ENCODE peak calls at places on chromosomes 3 and 15, in six cellular contexts. A is fibroblast of mammary gland, T is ascending aorta, Z is cardiac muscle cell, G is A549, F is brain microvascular endothelial cell. B is an unnamed sample.

GRCh38 chr15:32736351-32737061 is 18.7 kb downstream of the GREM1 start:
- DNase-seq in A (no peak), T (no peak), Z (no peak), G (no peak), F (no peak), B (no peak)

GRCh38 chr15:100032358-100033080 is 299.3 kb upstream of the LYSMD4 start:
- DNase-seq in A (no peak), T (no peak), Z (no peak), G (no peak), F (peak), B (no peak)

GRCh38 chr15:50907866-50908208 is 646 bp upstream of the AP4E1 start:
- DNase-seq in A (peak), T (peak), Z (peak), G (peak), F (no peak), B (no peak)

GRCh38 chr15:83065431-83065830 is 1.6 kb downstream of the BTBD1 start:
- DNase-seq in A (no peak), T (no peak), Z (no peak), G (no peak), F (no peak), B (no peak)

GRCh38 chr3:179541596-179541995 is 21.1 kb upstream of the ACTL6A start:
- DNase-seq in A (no peak), T (no peak), Z (no peak), G (no peak), F (no peak), B (no peak)

GRCh38 chr15:39710681-39711080 is 72.0 kb downstream of the FSIP1 start:
- DNase-seq in A (no peak), T (no peak), Z (no peak), G (no peak), F (no peak), B (no peak)

GRCh38 chr3:41574900-41575299 is 375.6 kb downstream of the CTNNB1 start:
- DNase-seq in A (peak), T (no peak), Z (peak), G (no peak), F (no peak), B (no peak)

GRCh38 chr3:77328631-77329030 is 288.7 kb downstream of the ROBO2 start:
- DNase-seq in A (no peak), T (no peak), Z (no peak), G (no peak), F (no peak), B (no peak)

GRCh38 chr3:13857702-13858380 is 22.0 kb downstream of the WNT7A start:
- DNase-seq in A (no peak), T (no peak), Z (no peak), G (no peak), F (no peak), B (no peak)

GRCh38 chr3:8336456-8336855 is 165.2 kb upstream of the LMCD1 start:
- DNase-seq in A (no peak), T (no peak), Z (no peak), G (no peak), F (no peak), B (no peak)

GRCh38 chr3:112115161-112115739 is 17.8 kb downstream of the GCSAM start:
- DNase-seq in A (no peak), T (no peak), Z (no peak), G (no peak), F (no peak), B (no peak)

GRCh38 chr3:126317029-126317996 is 39.9 kb downstream of the KLF15 start:
- DNase-seq in A (no peak), T (peak), Z (no peak), G (no peak), F (no peak), B (no peak)

GRCh38 chr3:151895478-151895877 is 22.0 kb downstream of the SUCNR1 start:
- DNase-seq in A (no peak), T (no peak), Z (no peak), G (no peak), F (no peak), B (no peak)

GRCh38 chr15:80636675-80637074 is 58.4 kb upstream of the ABHD17C start:
- DNase-seq in A (no peak), T (peak), Z (no peak), G (no peak), F (no peak), B (no peak)

GRCh38 chr3:14377838-14378169 is 24.6 kb upstream of the SLC6A6 start:
- DNase-seq in A (no peak), T (peak), Z (no peak), G (no peak), F (no peak), B (no peak)

GRCh38 chr3:11335056-11335608 is 62.9 kb downstream of the ATG7 start:
- DNase-seq in A (peak), T (no peak), Z (peak), G (peak), F (peak), B (peak)

GRCh38 chr15:37109952-37110630 is 9.7 kb upstream of the MEIS2 start:
- DNase-seq in A (peak), T (no peak), Z (peak), G (no peak), F (no peak), B (no peak)

GRCh38 chr3:145959457-145960088 is 201.4 kb downstream of the PLOD2 start:
- DNase-seq in A (peak), T (no peak), Z (no peak), G (no peak), F (no peak), B (no peak)

GRCh38 chr3:42036483-42036823 is 54.7 kb upstream of the TRAK1 start:
- DNase-seq in A (peak), T (peak), Z (peak), G (peak), F (peak), B (no peak)

GRCh38 chr3:134630506-134630905 is 20.3 kb downstream of the KY start:
- DNase-seq in A (peak), T (no peak), Z (no peak), G (no peak), F (peak), B (no peak)

GRCh38 chr3:123571264-123571972 is 13.4 kb downstream of the HACD2 start:
- DNase-seq in A (no peak), T (no peak), Z (peak), G (no peak), F (no peak), B (no peak)

GRCh38 chr3:10977864-10978510 is 14.6 kb upstream of the SLC6A1 start:
- DNase-seq in A (no peak), T (no peak), Z (no peak), G (no peak), F (peak), B (no peak)

GRCh38 chr15:80871801-80872327 is 92.7 kb downstream of the CEMIP start:
- DNase-seq in A (no peak), T (no peak), Z (no peak), G (no peak), F (no peak), B (no peak)

GRCh38 chr3:14514323-14514720 is 25.8 kb downstream of the GRIP2 start:
- DNase-seq in A (no peak), T (peak), Z (no peak), G (no peak), F (no peak), B (no peak)

GRCh38 chr15:92012368-92012629 is 158.8 kb downstream of the SLCO3A1 start:
- DNase-seq in A (peak), T (no peak), Z (no peak), G (no peak), F (no peak), B (no peak)

GRCh38 chr3:59777559-59778178 is 727.8 kb upstream of the CFAP20DC start:
- DNase-seq in A (no peak), T (no peak), Z (no peak), G (no peak), F (no peak), B (no peak)

GRCh38 chr3:166274996-166275395 is 437.8 kb upstream of the BCHE start:
- DNase-seq in A (peak), T (no peak), Z (no peak), G (no peak), F (no peak), B (no peak)

GRCh38 chr3:182226995-182227394 is 515.3 kb downstream of the SOX2 start:
- DNase-seq in A (no peak), T (no peak), Z (no peak), G (no peak), F (no peak), B (no peak)

GRCh38 chr3:136186330-136186729 is 9.8 kb downstream of the MSL2 start:
- DNase-seq in A (no peak), T (no peak), Z (no peak), G (no peak), F (no peak), B (no peak)

GRCh38 chr3:102229062-102229655 is 205.7 kb upstream of the ZPLD1 start:
- DNase-seq in A (peak), T (peak), Z (peak), G (peak), F (peak), B (peak)

GRCh38 chr3:23740517-23741402 is 65.0 kb upstream of the UBE2E1 start:
- DNase-seq in A (peak), T (no peak), Z (no peak), G (peak), F (no peak), B (no peak)

GRCh38 chr3:49120096-49120437 is 556 bp downstream of the USP19 start:
- DNase-seq in A (no peak), T (no peak), Z (no peak), G (peak), F (no peak), B (no peak)

GRCh38 chr15:101642361-101642760 is 9.8 kb downstream of the TM2D3 start:
- DNase-seq in A (no peak), T (no peak), Z (no peak), G (no peak), F (no peak), B (no peak)

GRCh38 chr15:72770673-72771328 is 12.8 kb downstream of the ADPGK start:
- DNase-seq in A (peak), T (no peak), Z (no peak), G (peak), F (no peak), B (no peak)

GRCh38 chr3:123712077-123712860 is 127.4 kb upstream of the HACD2 start:
- DNase-seq in A (no peak), T (peak), Z (peak), G (no peak), F (no peak), B (no peak)

GRCh38 chr3:126464093-126464492 is 11.6 kb downstream of the ZXDC start:
- DNase-seq in A (no peak), T (no peak), Z (no peak), G (no peak), F (no peak), B (no peak)

GRCh38 chr3:126261037-126261436 is 80.7 kb upstream of the ALDH1L1 start:
- DNase-seq in A (peak), T (peak), Z (no peak), G (no peak), F (no peak), B (peak)

GRCh38 chr3:15110201-15110600 is 11.3 kb upstream of the RBSN start:
- DNase-seq in A (peak), T (no peak), Z (no peak), G (no peak), F (no peak), B (no peak)

GRCh38 chr3:156892701-156893100 is 66.5 kb downstream of the LEKR1 start:
- DNase-seq in A (peak), T (no peak), Z (no peak), G (no peak), F (no peak), B (no peak)

GRCh38 chr3:44529927-44530326 is 25.1 kb upstream of the ZKSCAN7 start:
- DNase-seq in A (peak), T (no peak), Z (no peak), G (no peak), F (peak), B (no peak)
- TF ChIP-seq CTCF in A (peak), T (no peak), Z (peak), G (no peak), F (peak), B (peak)

DNA sequence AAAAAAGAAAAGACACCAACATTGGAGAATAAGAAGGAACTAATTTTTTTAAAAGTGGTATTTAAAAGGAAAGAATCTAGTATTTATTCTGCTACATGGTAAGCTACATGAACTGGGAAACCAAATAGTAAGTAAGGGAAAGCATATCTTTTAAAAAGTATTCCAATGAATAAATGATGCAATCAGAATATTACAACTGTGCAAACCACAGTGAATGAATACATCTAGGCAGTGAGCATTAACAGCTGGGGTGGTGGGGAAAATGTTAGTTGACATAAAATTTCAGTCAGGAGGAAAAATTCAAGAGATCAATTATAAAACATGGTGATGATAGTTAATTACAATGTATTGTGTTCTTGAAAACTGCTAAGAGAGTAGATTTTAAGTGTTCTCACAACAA is 16.9 kb downstream of the ICE2 start:
- DNase-seq in A (no peak), T (no peak), Z (no peak), G (no peak), F (no peak), B (no peak)
- TF ChIP-seq CTCF in A (no peak), T (no peak), Z (no peak), G (no peak), F (no peak), B (no peak)

GRCh38 chr15:31461375-31461774 is 134.7 kb downstream of the KLF13 start:
- DNase-seq in A (no peak), T (peak), Z (no peak), G (no peak), F (no peak), B (no peak)

GRCh38 chr15:31463521-31464102 is 137.0 kb downstream of the KLF13 start:
- DNase-seq in A (no peak), T (peak), Z (no peak), G (no peak), F (no peak), B (no peak)

GRCh38 chr15:31464216-31465082 is 137.8 kb downstream of the KLF13 start:
- DNase-seq in A (no peak), T (peak), Z (no peak), G (no peak), F (no peak), B (no peak)

GRCh38 chr15:31459011-31459748 is 132.5 kb downstream of the KLF13 start:
- DNase-seq in A (peak), T (peak), Z (no peak), G (no peak), F (peak), B (no peak)

DNA sequence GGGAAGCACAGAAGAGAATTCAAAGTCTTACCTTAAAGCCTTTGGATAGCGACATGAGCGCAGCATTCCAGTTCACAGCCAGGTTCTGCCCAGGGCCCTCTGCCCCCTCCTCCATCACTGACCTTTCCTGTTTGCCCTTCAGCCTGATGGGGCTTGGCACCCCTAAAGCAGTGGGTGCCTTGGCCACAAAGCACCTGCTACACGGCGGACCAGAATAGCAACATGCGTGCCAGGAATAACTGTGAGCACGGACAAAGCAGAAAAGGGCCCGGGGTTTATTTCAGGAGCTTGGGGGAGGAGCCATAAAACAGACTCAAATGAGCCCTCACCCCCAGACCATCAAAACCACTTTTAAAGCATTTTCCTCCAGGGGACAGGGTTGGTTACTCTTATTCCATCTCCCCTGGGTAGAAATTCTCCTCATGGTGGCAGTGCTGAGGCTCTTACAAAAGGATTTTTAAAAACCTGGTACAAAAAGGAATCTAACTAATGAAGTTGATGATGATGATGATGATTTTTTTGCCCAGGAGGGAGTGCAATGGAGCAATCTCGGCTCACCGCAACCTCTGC is 135.4 kb downstream of the KLF13 start:
- DNase-seq in A (no peak), T (peak), Z (no peak), G (no peak), F (no peak), B (no peak)
- TF ChIP-seq CTCF in A (peak), T (no peak), Z (peak), G (no peak), F (peak), B (no peak)

DNA sequence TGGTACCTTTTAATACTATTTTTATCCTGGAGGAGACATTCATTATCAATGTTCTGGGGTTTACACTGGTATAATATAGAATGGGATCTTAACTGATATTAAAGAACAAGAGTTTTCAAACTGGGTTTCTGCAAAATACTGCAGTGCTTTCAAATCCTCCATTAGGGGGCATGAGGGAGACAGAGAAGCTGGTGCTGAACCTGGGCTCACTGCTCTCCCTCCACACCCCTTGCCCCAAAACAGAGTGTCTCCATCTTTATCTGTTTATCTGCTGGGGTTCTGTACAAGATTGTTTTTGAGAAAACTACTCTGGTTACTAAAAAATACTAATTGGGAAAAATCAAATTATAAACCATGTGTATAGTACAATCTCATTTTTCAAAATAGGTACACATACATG is 41.7 kb downstream of the CADPS start:
- DNase-seq in A (peak), T (no peak), Z (peak), G (no peak), F (no peak), B (no peak)
- TF ChIP-seq CTCF in A (peak), T (no peak), Z (peak), G (no peak), F (peak), B (peak)